ENCODE peak calls at places on chromosomes 12 and 14, in six cellular contexts. E, V, D, M, Z and K are unnamed samples. For H3K4me1, the result is how much of the 10 kb centered on the place peaks cover.

GRCh38 chr14:24422694-24423531 is 6.6 kb downstream of the CBLN3 start:
- DNase-seq in E (no peak), V (no peak), D (no peak), M (no peak), Z (peak), K (no peak)

GRCh38 chr14:51442513-51443175 is 202.6 kb downstream of the TMX1 start:
- DNase-seq in E (no peak), V (no peak), D (peak), M (no peak), Z (no peak), K (no peak)

GRCh38 chr12:64018524-64018923 is 174.0 kb downstream of the SRGAP1 start:
- DNase-seq in E (no peak), V (no peak), D (no peak), M (no peak), Z (no peak), K (no peak)

GRCh38 chr14:38964630-38965029 is 138.4 kb downstream of the SEC23A start:
- DNase-seq in E (no peak), V (no peak), D (peak), M (no peak), Z (no peak), K (no peak)

GRCh38 chr14:53341324-53341723 is 188.2 kb upstream of the DDHD1 start:
- DNase-seq in E (no peak), V (no peak), D (no peak), M (no peak), Z (no peak), K (no peak)

GRCh38 chr12:94149781-94150482 is 1.6 kb downstream of the PLXNC1 start:
- DNase-seq in E (peak), V (peak), D (peak), M (no peak), Z (peak), K (no peak)

GRCh38 chr12:104502662-104503061 is 45.9 kb downstream of the CHST11 start:
- DNase-seq in E (no peak), V (no peak), D (no peak), M (no peak), Z (no peak), K (no peak)

GRCh38 chr14:88481794-88482193 is 73.0 kb downstream of the PTPN21 start:
- DNase-seq in E (no peak), V (no peak), D (no peak), M (no peak), Z (no peak), K (no peak)

GRCh38 chr12:93322784-93323183 is 54.9 kb upstream of the NUDT4 start:
- DNase-seq in E (no peak), V (no peak), D (peak), M (no peak), Z (no peak), K (no peak)

GRCh38 chr12:72271741-72272661 is at the start of gene TRHDE:
- DNase-seq in E (peak), V (no peak), D (peak), M (no peak), Z (peak), K (no peak)

GRCh38 chr12:116610971-116611541 is 51.9 kb downstream of the MAP1LC3B2 start:
- DNase-seq in E (no peak), V (no peak), D (peak), M (no peak), Z (no peak), K (no peak)

GRCh38 chr12:46775796-46776195 is 50.0 kb downstream of the SLC38A4 start:
- DNase-seq in E (no peak), V (no peak), D (no peak), M (no peak), Z (no peak), K (no peak)

GRCh38 chr12:76029982-76030377 is 1.6 kb downstream of the PHLDA1 start:
- DNase-seq in E (peak), V (no peak), D (peak), M (no peak), Z (no peak), K (no peak)

GRCh38 chr12:2624543-2625266 is 170.1 kb upstream of the FKBP4 start:
- DNase-seq in E (peak), V (no peak), D (peak), M (peak), Z (no peak), K (no peak)

GRCh38 chr12:52343550-52343949 is 22.4 kb upstream of the KRT83 start:
- DNase-seq in E (no peak), V (no peak), D (no peak), M (no peak), Z (no peak), K (no peak)

GRCh38 chr14:80955434-80955939 is at the start of gene TSHR:
- DNase-seq in E (peak), V (no peak), D (no peak), M (no peak), Z (no peak), K (peak)

GRCh38 chr14:104894331-104895206 is 29.5 kb downstream of the CEP170B start:
- DNase-seq in E (no peak), V (no peak), D (no peak), M (no peak), Z (no peak), K (no peak)

DNA sequence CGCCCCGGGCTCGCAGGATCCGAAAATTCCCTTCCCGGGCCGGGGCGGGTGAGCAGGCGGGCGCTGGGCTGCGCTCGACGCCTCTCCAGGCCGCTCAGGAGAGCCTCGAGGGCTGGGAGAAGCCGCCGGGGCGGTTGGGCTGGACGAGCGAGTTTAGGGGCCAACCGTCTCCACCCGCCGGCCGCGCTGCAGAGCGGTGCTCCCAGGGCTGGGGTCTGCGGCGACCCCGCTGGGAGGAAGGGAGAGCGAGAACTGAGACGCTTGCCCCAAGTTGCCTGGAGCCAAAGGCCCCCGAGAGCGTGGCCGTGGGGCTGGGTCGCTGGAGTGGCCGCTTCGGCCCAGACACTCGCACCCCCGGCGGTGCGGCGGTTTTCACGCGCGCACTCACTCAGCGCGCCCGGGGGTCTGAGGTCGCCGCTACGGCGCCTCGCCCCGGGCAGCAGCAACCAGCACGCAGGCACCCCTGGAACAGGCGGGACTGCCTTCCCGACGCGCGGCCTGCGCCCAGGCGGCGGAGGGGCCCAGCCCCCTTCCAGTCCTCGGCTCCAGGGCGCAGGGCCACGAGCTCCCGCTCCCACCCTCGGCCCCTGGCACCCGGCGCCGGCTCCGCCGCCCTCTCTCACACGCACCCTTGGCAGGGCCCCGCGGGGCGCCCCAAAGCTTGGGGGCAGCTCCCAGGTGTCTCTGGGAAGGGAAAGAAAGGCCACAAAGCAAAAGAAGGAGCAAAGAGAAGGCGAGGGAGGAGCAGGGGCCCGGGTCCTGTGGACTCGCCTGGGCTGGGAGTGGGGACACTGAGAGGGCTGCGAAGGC is 586 bp upstream of the EFS start:
- DNase-seq in E (peak), V (no peak), D (peak), M (no peak), Z (no peak), K (no peak)
- H3K27ac ChIP-seq in E (peak), V (no peak), D (peak), M (no peak), Z (peak), K (no peak)

DNA sequence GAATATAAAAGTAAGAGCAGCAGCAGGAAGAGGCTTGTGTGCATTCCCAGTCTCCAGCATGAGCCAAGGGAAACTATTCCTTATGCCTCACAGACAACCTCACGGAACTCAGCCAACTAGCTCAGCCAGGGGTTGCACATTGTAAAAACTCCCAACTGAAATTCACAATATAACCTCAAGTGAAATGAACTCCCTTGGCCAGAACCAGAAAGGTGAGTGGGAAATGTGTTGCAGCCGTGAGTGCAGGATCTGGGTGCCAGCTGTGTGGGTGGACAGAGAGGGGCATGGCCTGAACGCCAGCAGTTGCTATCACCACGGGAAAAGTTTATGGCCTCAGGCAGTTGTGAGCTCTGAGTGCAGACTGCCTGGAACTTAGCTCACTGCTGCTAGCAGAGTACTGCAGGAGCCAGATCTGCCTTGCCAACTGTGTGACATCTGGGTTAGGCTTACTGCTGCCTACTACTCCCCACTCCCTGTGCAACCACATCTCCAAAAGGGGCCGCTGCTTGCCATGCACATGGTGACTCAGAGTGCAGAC is 2.3 kb upstream of the CLEC1A start:
- DNase-seq in E (no peak), V (no peak), D (peak), M (no peak), Z (no peak), K (no peak)
- H3K4me3 ChIP-seq in E (no peak), V (no peak), D (peak), M (no peak), Z (no peak), K (no peak)

DNA sequence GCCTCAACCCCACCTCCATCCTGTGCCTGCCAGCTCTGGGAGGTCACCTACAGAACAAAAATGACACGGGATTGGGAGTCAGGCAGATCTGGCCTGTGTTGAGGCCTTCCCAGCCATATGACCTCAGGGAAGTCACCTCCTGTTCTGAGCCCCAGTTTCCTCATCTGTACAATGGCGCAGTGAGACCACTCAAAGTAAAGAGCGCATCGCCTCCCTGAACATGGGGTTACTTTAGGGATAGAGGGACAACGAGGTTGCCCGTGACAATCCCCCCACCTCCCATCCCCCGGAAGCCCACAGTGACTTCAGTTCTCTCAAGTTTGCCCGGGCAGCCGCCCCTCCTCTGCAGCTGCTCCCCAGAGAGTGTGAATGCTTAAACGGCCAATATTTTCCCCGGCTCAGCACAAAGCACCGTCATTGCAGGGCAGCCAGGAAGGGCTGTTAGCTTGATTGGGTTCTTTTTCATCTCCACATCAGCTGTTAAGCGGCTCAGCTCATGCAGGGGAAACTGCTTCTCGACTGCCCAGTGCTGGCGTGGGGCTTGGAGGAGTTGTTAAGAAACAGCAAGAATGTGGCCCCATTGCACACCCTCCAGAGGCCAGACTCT is 120.4 kb upstream of the NCOR2 start:
- DNase-seq in E (no peak), V (peak), D (peak), M (no peak), Z (no peak), K (peak)
- H3K4me1 ChIP-seq in E (under half), V (under half), D (under half), M (under half), Z (under half), K (under half)

DNA sequence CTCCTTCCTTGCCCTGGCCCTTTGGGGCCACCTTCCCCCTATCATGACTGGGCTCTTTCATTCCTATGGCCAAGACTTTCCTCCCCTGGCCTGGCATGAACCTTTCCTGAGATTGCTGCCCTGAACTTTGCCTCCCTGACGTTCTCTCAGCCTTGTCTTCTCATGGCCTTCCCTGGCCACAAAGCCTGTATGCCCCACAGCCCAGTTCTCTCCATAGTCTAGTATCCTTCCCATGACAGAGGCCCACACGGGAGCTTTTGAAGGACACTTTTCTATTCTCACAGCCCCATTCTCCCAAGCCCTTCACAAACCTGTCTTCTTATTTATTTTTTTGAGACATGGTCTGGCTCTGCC is 4.5 kb upstream of the RNU7-1 start:
- DNase-seq in E (no peak), V (no peak), D (no peak), M (no peak), Z (no peak), K (no peak)
- H3K27ac ChIP-seq in E (peak), V (no peak), D (no peak), M (peak), Z (no peak), K (no peak)

DNA sequence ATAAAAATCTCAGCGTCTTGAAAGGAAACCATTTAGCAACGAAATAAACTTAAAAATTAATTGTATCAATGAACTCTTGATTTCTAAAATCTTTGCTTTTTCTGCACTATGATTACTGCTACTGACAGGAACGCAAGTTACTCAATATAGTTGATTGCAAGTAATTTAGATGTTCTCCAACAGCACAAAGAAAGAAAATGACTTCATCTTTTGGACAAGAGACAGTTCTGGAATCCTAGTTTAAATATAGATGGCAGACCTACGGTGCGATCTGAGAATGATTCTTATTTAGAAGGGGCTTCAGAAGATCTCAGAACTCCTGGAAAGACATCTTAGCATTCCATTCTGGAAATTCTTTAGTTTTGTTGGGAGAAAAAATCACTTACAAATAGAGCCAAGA is 1.4 kb upstream of the SUDS3 start:
- DNase-seq in E (no peak), V (no peak), D (peak), M (no peak), Z (no peak), K (no peak)
- H3K4me3 ChIP-seq in E (no peak), V (no peak), D (peak), M (no peak), Z (no peak), K (no peak)

GRCh38 chr12:65557425-65558167 is 266.7 kb upstream of the HMGA2 start:
- DNase-seq in E (no peak), V (no peak), D (no peak), M (no peak), Z (no peak), K (no peak)

GRCh38 chr12:65565601-65566560 is 258.4 kb upstream of the HMGA2 start:
- DNase-seq in E (peak), V (no peak), D (peak), M (no peak), Z (no peak), K (no peak)

GRCh38 chr12:65556676-65557424 is 267.4 kb upstream of the HMGA2 start:
- DNase-seq in E (peak), V (peak), D (peak), M (peak), Z (peak), K (peak)

GRCh38 chr12:65566776-65567175 is 257.5 kb upstream of the HMGA2 start:
- DNase-seq in E (no peak), V (no peak), D (peak), M (no peak), Z (no peak), K (no peak)

DNA sequence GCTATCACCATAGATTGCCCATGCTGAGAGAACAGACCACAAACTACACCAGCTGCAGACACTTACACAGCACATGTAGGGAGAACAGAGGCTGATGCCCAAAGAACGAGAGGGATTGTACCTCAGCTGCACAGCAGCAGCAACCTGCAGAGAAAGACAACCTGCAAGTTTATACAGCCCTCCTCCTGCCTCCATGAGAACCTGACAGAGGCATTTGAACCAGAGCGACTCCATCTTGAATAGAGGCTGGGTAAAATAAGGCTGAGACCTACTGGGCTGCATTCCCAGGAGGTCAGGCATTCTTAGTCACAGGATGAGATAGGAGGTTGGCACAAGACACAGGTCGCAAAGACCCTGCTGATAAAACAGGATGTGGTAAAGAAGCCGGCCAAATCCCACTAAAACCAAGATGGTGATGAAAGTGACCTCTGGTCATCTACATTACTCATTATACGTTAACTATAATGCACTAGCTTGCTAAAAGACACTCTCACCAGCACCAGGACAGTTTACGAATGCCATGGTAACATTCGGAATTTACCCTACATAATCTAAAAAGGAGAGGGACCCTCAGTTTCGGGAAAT is 262.4 kb upstream of the HMGA2 start:
- DNase-seq in E (no peak), V (no peak), D (peak), M (no peak), Z (no peak), K (no peak)
- H3K4me1 ChIP-seq in E (under half), V (under half), D (half or more), M (under half), Z (under half), K (under half)